ENCODE peak calls at places on chromosomes 2 and 18, in six cellular contexts. A is type B pancreatic cell, V is pancreas, R is endodermal cell, F is lower leg skin, E is foreskin fibroblast. W is an unnamed sample.
A peak's percentile ranks its signal among the peaks of the same experiment; 100 is the strongest.

GRCh38 chr2:96505231-96505889 is at the start of gene NEURL3:
- DNase-seq in E (peak; percentile 71), R (no peak), F (peak; percentile 63), V (no peak), A (peak; percentile 65), W (peak; percentile 76)

GRCh38 chr2:209391776-209392401 is 32.0 kb upstream of the MAP2 start:
- DNase-seq in F (no peak), R (no peak), V (no peak), A (no peak), E (peak; percentile 57), W (no peak)

GRCh38 chr2:97906309-97906708 is 89.4 kb downstream of the TMEM131 start:
- DNase-seq in E (no peak), A (no peak), R (no peak), F (no peak), V (no peak), W (no peak)

GRCh38 chr2:172087780-172088244 is 2.5 kb downstream of the DLX1 start:
- DNase-seq in F (no peak), R (peak; percentile 77), V (peak; percentile 60), E (no peak), A (no peak), W (no peak)

GRCh38 chr2:209772316-209772715 is 684 bp downstream of the UNC80 start:
- DNase-seq in E (no peak), A (no peak), F (no peak), R (no peak), V (no peak), W (no peak)

GRCh38 chr2:11071207-11071606 is 84.1 kb upstream of the SLC66A3 start:
- DNase-seq in R (peak; percentile 69), A (no peak), F (peak; percentile 70), V (no peak), E (peak; percentile 22), W (peak; percentile 71)

GRCh38 chr2:188975497-188976102 is 1.4 kb downstream of the COL3A1 start:
- DNase-seq in V (no peak), E (peak; percentile 94), R (no peak), F (no peak), A (no peak), W (no peak)

GRCh38 chr2:121049141-121049540 is 235.9 kb downstream of the TFCP2L1 start:
- DNase-seq in A (no peak), E (no peak), R (no peak), F (no peak), V (no peak), W (no peak)

GRCh38 chr2:140808816-140809215 is 1322.0 kb downstream of the LRP1B start:
- DNase-seq in V (no peak), F (no peak), E (no peak), R (no peak), A (no peak), W (no peak)

GRCh38 chr2:119473621-119474370 is 42.1 kb downstream of the TMEM37 start:
- DNase-seq in F (no peak), A (no peak), V (no peak), R (peak; percentile 33), E (no peak), W (no peak)

GRCh38 chr2:172672114-172672513 is 63.5 kb upstream of the RAPGEF4 start:
- DNase-seq in A (no peak), R (no peak), V (no peak), F (no peak), E (peak; percentile 59), W (no peak)

GRCh38 chr2:196927318-196928225 is 1.1 kb upstream of the PGAP1 start:
- DNase-seq in R (no peak), E (peak; percentile 84), F (no peak), V (no peak), A (no peak), W (no peak)

GRCh38 chr2:231056453-231057416 is at the start of gene PSMD1:
- DNase-seq in A (peak; percentile 94), E (peak; percentile 97), F (peak; percentile 98), V (peak; percentile 94), R (peak; percentile 97), W (peak; percentile 97)

GRCh38 chr2:200828572-200829257 is 17.0 kb downstream of the BZW1 start:
- DNase-seq in F (no peak), V (no peak), R (no peak), E (no peak), A (no peak), W (no peak)

GRCh38 chr2:229974271-229974670 is 52.0 kb downstream of the FBXO36 start:
- DNase-seq in A (no peak), F (no peak), V (no peak), E (peak; percentile 76), R (peak; percentile 57), W (no peak)

GRCh38 chr2:72156872-72157271 is 9.2 kb upstream of the CYP26B1 start:
- DNase-seq in R (no peak), F (peak; percentile 61), A (no peak), V (no peak), E (no peak), W (no peak)

GRCh38 chr18:32274307-32274706 is 84.5 kb downstream of the MEP1B start:
- DNase-seq in V (no peak), A (no peak), F (no peak), R (no peak), E (no peak), W (no peak)

GRCh38 chr2:96537734-96538486 is 1.4 kb downstream of the ARID5A start:
- DNase-seq in R (peak; percentile 76), A (no peak), V (no peak), E (no peak), F (no peak), W (no peak)

GRCh38 chr2:240147911-240148587 is 7.6 kb upstream of the OTOS start:
- DNase-seq in V (no peak), E (no peak), R (no peak), F (no peak), A (no peak), W (no peak)

GRCh38 chr2:67613227-67613626 is 216.1 kb downstream of the ETAA1 start:
- DNase-seq in E (no peak), A (no peak), F (no peak), R (no peak), V (no peak), W (no peak)

GRCh38 chr2:231111987-231112386 is 12.9 kb downstream of the HTR2B start:
- DNase-seq in E (peak; percentile 75), A (no peak), R (no peak), V (no peak), F (no peak), W (no peak)

GRCh38 chr2:224417361-224417729 is 15.4 kb upstream of the FAM124B start:
- DNase-seq in A (no peak), F (no peak), E (no peak), R (no peak), V (no peak), W (no peak)

GRCh38 chr18:74378179-74378682 is 62.6 kb downstream of the C18orf63 start:
- DNase-seq in F (peak; percentile 78), R (no peak), A (no peak), E (peak; percentile 68), V (no peak), W (peak; percentile 59)

GRCh38 chr2:215038411-215038810 is 100.0 kb downstream of the ABCA12 start:
- DNase-seq in F (no peak), A (no peak), R (no peak), V (no peak), E (no peak), W (no peak)

GRCh38 chr2:131030478-131030971 is 62.7 kb downstream of the FAM168B start:
- DNase-seq in E (no peak), V (no peak), R (no peak), A (no peak), F (peak; percentile 73), W (peak; percentile 81)

GRCh38 chr2:240430595-240430994 is 4.9 kb upstream of the GPC1 start:
- DNase-seq in E (no peak), A (no peak), V (peak; percentile 45), F (peak; percentile 74), R (no peak), W (no peak)

GRCh38 chr18:26383454-26384270 is 157.4 kb downstream of the TAF4B start:
- DNase-seq in V (no peak), A (no peak), F (no peak), E (peak; percentile 78), R (no peak), W (no peak)

GRCh38 chr18:11324510-11324909 is 175.1 kb upstream of the PIEZO2 start:
- DNase-seq in R (no peak), E (peak; percentile 37), F (no peak), V (no peak), A (no peak), W (no peak)

GRCh38 chr2:89821455-89821945 is 1130.0 kb downstream of the RPIA start:
- DNase-seq in V (no peak), E (no peak), A (no peak), F (no peak), R (no peak), W (no peak)
- TF ChIP-seq CTCF in V (no peak), E (no peak), A (no peak), F (no peak), R (no peak), W (no peak)

DNA sequence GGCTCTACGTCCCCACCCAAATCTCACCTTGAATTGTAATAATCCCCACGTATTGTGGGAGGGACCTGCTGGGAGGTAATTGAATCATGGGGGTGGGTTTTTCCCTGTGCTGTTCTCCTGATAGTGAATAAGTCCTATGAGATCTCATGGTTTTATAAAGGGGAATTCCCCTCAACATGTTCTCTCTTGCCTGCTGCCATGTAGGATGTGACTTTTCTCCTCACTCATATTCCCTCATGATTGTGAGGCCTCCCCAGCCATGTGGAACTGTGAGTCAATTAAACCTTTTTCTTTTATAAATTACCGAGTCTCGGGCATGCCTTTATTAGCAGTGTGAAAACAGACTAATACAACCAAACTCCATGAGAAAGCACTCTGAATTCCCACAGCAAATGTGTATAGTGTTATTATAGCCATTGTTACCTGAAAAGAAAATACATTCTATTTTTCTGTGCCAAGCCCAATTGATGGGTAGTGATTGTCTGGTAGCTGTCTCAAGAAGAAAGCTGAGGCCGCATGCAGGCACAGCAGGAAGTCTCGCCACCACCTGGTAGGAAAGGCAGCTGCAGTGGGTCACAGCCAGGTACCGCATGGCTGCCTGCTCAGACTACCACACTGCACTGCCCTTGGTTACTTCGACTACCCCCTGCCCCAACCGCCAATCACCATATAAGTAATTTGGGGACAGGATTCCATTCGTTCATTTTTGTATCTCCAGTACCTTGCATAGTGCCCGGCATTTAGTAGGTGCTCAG is 10.3 kb upstream of the ZBTB7C start:
- DNase-seq in F (no peak), R (peak; percentile 78), A (no peak), E (no peak), V (no peak), W (no peak)
- TF ChIP-seq CTCF in F (no peak), R (peak; percentile 73), A (peak; percentile 16), E (no peak), V (no peak), W (no peak)

DNA sequence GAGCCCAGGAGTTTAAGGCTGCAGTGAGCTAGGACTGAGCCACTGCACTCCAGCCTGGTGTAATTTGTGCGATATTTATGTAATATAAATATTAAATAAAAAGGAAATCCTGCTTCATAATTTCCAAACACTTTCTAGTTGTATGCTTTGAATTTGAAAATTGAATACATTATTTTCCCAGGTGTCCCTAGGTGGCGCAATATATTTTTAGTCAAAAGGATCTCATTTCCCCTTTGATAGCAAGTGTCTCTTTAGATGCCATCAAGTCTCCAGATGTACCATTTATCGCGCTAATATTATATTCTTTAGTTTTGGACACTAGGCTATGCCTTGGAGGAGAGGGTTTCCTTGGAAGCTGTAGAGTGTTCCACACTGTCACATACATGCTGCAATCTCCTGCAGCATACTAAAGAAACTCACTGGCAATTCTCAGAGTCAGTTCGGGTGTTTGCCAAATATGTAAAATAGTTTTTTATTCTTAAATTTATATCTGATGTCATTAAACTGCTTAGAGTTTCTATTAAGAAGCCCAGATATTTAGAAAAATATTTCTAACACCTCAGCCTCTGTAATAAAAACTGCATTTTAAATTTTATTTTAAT is 5.6 kb upstream of the WDR7 start:
- DNase-seq in R (no peak), F (no peak), E (peak; percentile 39), V (no peak), A (no peak), W (no peak)
- TF ChIP-seq CTCF in R (peak; percentile 76), F (no peak), E (peak; percentile 33), V (peak; percentile 10), A (peak; percentile 67), W (peak; percentile 60)

GRCh38 chr2:145985517-145985916 is 1465.6 kb upstream of the ZEB2 start:
- DNase-seq in R (no peak), E (no peak), F (no peak), V (no peak), A (no peak), W (no peak)
- TF ChIP-seq CTCF in R (no peak), E (no peak), F (no peak), V (no peak), A (no peak), W (no peak)